ENCODE peak calls at places on chromosomes 6 and 20, in four cellular contexts. X is CD8-positive, alpha-beta T cell; F is AG10803; T is heart left ventricle. N is an unnamed sample.

GRCh38 chr6:26003102-26003694 is 40.6 kb downstream of the TRIM38 start:
- DNase-seq in X (peak), F (peak), T (peak), N (no peak)

GRCh38 chr20:47343007-47343472 is 13.5 kb downstream of the ZMYND8 start:
- DNase-seq in X (no peak), F (no peak), T (no peak), N (no peak)

GRCh38 chr20:22371843-22372242 is 212.5 kb downstream of the FOXA2 start:
- DNase-seq in X (no peak), F (no peak), T (no peak), N (no peak)

GRCh38 chr6:165746331-165746730 is 83.3 kb upstream of the PDE10A start:
- DNase-seq in X (no peak), F (no peak), T (no peak), N (no peak)

GRCh38 chr6:43939281-43940070 is 169.5 kb downstream of the VEGFA start:
- DNase-seq in X (no peak), F (no peak), T (no peak), N (no peak)

GRCh38 chr6:166572370-166573261 is 13.9 kb downstream of the RAMACL start:
- DNase-seq in X (no peak), F (peak), T (no peak), N (peak)

GRCh38 chr6:26330835-26331808 is 33.9 kb upstream of the BTN3A2 start:
- DNase-seq in X (peak), F (peak), T (no peak), N (no peak)

GRCh38 chr6:125095501-125096301 is 57.9 kb upstream of the TPD52L1 start:
- DNase-seq in X (no peak), F (peak), T (no peak), N (no peak)

GRCh38 chr6:168877821-168878282 is 375.8 kb downstream of the THBS2 start:
- DNase-seq in X (no peak), F (no peak), T (no peak), N (no peak)

GRCh38 chr20:34015401-34016335 is 22.0 kb downstream of the RALY start:
- DNase-seq in X (no peak), F (no peak), T (no peak), N (no peak)

GRCh38 chr6:134317471-134318131 is at the start of gene SGK1:
- DNase-seq in X (peak), F (peak), T (peak), N (no peak)

GRCh38 chr6:56445818-56446217 is 196.9 kb downstream of the DST start:
- DNase-seq in X (no peak), F (peak), T (no peak), N (no peak)

GRCh38 chr6:43347021-43347420 is 22.4 kb downstream of the ZNF318 start:
- DNase-seq in X (no peak), F (no peak), T (no peak), N (no peak)

GRCh38 chr20:53032021-53033001 is 60.2 kb downstream of the TSHZ2 start:
- DNase-seq in X (no peak), F (peak), T (no peak), N (no peak)

GRCh38 chr6:15036690-15037245 is 209.1 kb upstream of the JARID2 start:
- DNase-seq in X (no peak), F (no peak), T (peak), N (no peak)

GRCh38 chr6:116685437-116685993 is 4.5 kb downstream of the KPNA5 start:
- DNase-seq in X (no peak), F (peak), T (no peak), N (no peak)

GRCh38 chr6:46010270-46010669 is 5.4 kb downstream of the CLIC5 start:
- DNase-seq in X (no peak), F (no peak), T (no peak), N (no peak)

GRCh38 chr20:40279390-40279789 is 409.6 kb downstream of the MAFB start:
- DNase-seq in X (no peak), F (peak), T (peak), N (no peak)

GRCh38 chr6:87277123-87277522 is 45.3 kb upstream of the SMIM8 start:
- DNase-seq in X (no peak), F (peak), T (no peak), N (no peak)

GRCh38 chr20:25549866-25550477 is 35.4 kb downstream of the NINL start:
- DNase-seq in X (no peak), F (peak), T (no peak), N (no peak)

GRCh38 chr20:58711266-58712051 is 18.9 kb downstream of the NPEPL1 start:
- DNase-seq in X (no peak), F (no peak), T (peak), N (no peak)

GRCh38 chr6:156949376-156949775 is 172.2 kb downstream of the ARID1B start:
- DNase-seq in X (no peak), F (peak), T (no peak), N (no peak)

GRCh38 chr6:51927450-51927849 is 160.0 kb downstream of the PKHD1 start:
- DNase-seq in X (no peak), F (no peak), T (no peak), N (no peak)

GRCh38 chr6:37784585-37784967 is 35.0 kb upstream of the ZFAND3 start:
- DNase-seq in X (no peak), F (no peak), T (no peak), N (no peak)

GRCh38 chr6:163405412-163406309 is 8.9 kb upstream of the QKI start:
- DNase-seq in X (peak), F (peak), T (peak), N (peak)

GRCh38 chr6:160678744-160679401 is 14.8 kb upstream of the LPA start:
- DNase-seq in X (no peak), F (no peak), T (no peak), N (no peak)

GRCh38 chr6:160678230-160678629 is 14.2 kb upstream of the LPA start:
- DNase-seq in X (no peak), F (no peak), T (no peak), N (no peak)

DNA sequence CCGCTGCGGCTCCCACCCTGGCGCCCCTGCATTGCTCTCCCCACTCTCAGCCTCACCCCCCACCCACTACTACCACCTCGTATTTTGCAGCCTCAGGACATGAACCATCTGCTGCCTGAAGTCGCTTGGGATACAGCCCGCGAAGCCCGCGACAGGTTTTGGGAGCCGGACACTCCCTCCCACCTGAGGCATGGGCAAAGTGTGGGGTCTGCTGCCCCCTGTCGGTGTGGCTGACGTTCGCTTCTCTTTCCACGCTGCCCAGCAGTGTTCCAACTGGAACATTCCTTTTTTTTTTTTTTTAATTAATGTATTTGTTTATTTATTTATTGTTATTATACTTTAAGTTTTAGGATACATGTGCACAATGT is 15.3 kb upstream of the LPA start:
- DNase-seq in X (no peak), F (no peak), T (no peak), N (no peak)
- TF ChIP-seq CTCF in X (no peak), F (no peak), T (peak), N (no peak)

GRCh38 chr20:4090756-4091331 is 75.5 kb upstream of the RNF24 start:
- DNase-seq in X (no peak), F (peak), T (no peak), N (no peak)
- TF ChIP-seq CTCF in X (no peak), F (peak), T (no peak), N (no peak)

GRCh38 chr20:44003609-44004008 is 89.0 kb downstream of the TOX2 start:
- DNase-seq in X (no peak), F (no peak), T (no peak), N (no peak)

GRCh38 chr20:44002861-44003260 is 88.2 kb downstream of the TOX2 start:
- DNase-seq in X (no peak), F (no peak), T (no peak), N (no peak)

GRCh38 chr20:43999848-44000247 is 85.2 kb downstream of the TOX2 start:
- DNase-seq in X (no peak), F (no peak), T (no peak), N (no peak)

GRCh38 chr20:44004306-44004915 is 89.8 kb downstream of the TOX2 start:
- DNase-seq in X (no peak), F (no peak), T (no peak), N (no peak)

DNA sequence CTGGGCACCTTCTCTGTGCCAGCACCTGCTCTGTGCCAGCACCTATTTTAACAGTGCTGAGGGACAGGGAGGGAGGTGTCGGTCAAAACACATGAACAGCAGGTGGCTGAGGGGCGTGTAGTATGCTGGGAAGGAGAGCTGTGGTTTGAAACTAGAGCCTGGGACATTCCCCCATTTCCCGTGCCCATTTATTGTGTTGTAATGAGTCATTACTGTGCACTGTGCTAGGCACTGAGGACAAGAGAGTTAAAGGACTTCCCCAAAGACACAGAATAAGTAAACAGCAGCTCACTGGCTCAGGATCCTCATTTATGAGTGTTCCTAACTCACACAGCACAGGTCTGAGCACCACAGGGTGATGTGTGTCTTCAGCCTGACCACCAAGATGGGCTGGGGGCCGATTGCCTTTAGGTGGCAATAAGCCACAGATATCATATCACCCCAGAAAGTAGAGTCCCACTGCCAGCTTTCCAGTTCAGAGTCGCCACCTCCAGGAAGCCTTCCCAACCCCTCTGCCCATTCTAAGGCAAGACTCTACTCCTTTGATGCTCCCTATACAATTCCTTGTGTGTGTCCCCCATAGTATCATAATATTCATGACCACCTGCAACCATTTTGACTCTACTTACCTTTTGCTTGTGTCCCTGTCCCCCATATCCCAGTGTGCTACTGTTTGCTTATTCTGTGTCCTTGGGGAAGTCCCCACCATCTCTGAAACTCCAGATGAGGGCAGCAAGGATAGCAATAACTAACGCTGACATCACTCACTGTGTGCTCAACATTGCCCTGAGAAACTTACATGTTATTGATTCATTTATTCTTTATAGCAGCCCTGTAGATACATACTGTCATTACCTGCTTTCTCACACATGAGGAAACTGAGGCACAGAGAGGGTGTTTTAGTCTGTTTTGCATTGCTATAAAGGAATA is 87.3 kb downstream of the TOX2 start:
- DNase-seq in X (no peak), F (no peak), T (no peak), N (no peak)
- TF ChIP-seq CTCF in X (no peak), F (no peak), T (no peak), N (no peak)

GRCh38 chr6:144075187-144075586 is 20.2 kb downstream of the SF3B5 start:
- DNase-seq in X (no peak), F (no peak), T (no peak), N (no peak)
- TF ChIP-seq CTCF in X (no peak), F (no peak), T (no peak), N (no peak)

DNA sequence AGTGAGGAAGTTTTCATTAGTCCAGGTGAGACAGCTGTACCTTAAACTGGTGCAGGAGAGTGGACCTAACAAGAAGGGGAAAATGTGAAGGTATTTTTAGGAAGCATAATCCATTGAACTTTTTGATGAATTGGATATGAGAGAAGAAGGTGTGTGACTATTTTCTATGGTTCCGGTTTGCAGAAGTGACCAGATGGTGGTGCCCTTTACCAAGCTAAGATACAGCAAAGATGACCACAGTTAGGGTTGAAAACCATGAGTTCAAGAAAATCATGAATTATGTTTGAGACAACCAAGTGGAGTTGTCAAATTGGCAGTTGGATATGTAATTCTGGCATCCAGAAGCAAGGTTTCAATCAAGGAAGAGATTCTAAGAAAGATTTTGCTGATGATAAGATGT is 61.9 kb upstream of the NRSN1 start:
- DNase-seq in X (no peak), F (no peak), T (no peak), N (no peak)
- TF ChIP-seq CTCF in X (no peak), F (peak), T (peak), N (peak)

N was measured in lower lobe of right lung.